ENCODE peak calls at places on chromosomes 13 and 19, in seven cellular contexts. S is astrocyte, M is mesenchymal stem cell, Z is endodermal cell, Y is thyroid gland, Q is transverse colon, F is cardiac muscle cell. G is an unnamed sample.

GRCh38 chr19:13078897-13079541 is 23.6 kb downstream of the LYL1 start:
- DNase-seq in F (no peak), Y (peak; percentile 65), Z (peak; percentile 51), Q (peak; percentile 64), M (no peak), S (no peak), G (peak; percentile 78)

GRCh38 chr19:41792513-41793413 is 3.6 kb upstream of the CEACAM3 start:
- DNase-seq in F (peak; percentile 11), Q (peak; percentile 63), Y (peak; percentile 71), M (no peak), Z (peak; percentile 85), S (peak; percentile 60), G (peak; percentile 40)

GRCh38 chr13:107590556-107590955 is 624.8 kb downstream of the LIG4 start:
- DNase-seq in S (peak; percentile 23), Y (no peak), M (no peak), Z (no peak), F (no peak), Q (no peak), G (no peak)

GRCh38 chr13:45847554-45848224 is 3.9 kb downstream of the SIAH3 start:
- DNase-seq in Y (peak; percentile 94), F (peak; percentile 60), Z (peak; percentile 63), S (peak; percentile 27), M (peak; percentile 60), Q (peak; percentile 18), G (peak; percentile 58)

GRCh38 chr13:23871616-23872220 is 17.5 kb downstream of the MIPEP start:
- DNase-seq in Y (no peak), Z (no peak), Q (no peak), M (peak; percentile 59), F (peak; percentile 20), S (peak; percentile 30), G (no peak)

GRCh38 chr13:36445278-36445677 is 13.0 kb downstream of the CCNA1 start:
- DNase-seq in Z (no peak), M (no peak), S (no peak), F (no peak), Y (no peak), Q (no peak), G (no peak)

GRCh38 chr19:11587302-11587972 is 9.8 kb upstream of the ZNF627 start:
- DNase-seq in F (peak; percentile 73), Y (peak; percentile 75), Q (peak; percentile 81), M (peak; percentile 71), Z (peak; percentile 94), S (peak; percentile 18), G (peak; percentile 90)

GRCh38 chr19:55353803-55354697 is 469 bp downstream of the COX6B2 start:
- DNase-seq in Q (peak; percentile 86), S (no peak), Y (peak; percentile 31), F (peak; percentile 71), Z (peak; percentile 94), M (peak; percentile 76), G (peak; percentile 86)

GRCh38 chr13:35881360-35881759 is 249.8 kb downstream of the DCLK1 start:
- DNase-seq in Z (no peak), M (no peak), Q (no peak), S (peak; percentile 57), Y (peak; percentile 27), F (no peak), G (no peak)

GRCh38 chr19:1473056-1473400 is 6.0 kb downstream of the C19orf25 start:
- DNase-seq in Y (no peak), Q (no peak), Z (no peak), S (no peak), F (no peak), M (no peak), G (no peak)

GRCh38 chr19:1469936-1470863 is 8.8 kb downstream of the C19orf25 start:
- DNase-seq in Y (peak; percentile 29), F (peak; percentile 48), M (no peak), Q (peak; percentile 67), Z (peak; percentile 92), S (no peak), G (peak; percentile 83)

GRCh38 chr19:1470864-1471513 is 8.0 kb downstream of the C19orf25 start:
- DNase-seq in F (peak; percentile 44), Z (peak; percentile 90), S (no peak), Q (no peak), M (no peak), Y (peak; percentile 14), G (peak; percentile 72)

GRCh38 chr19:1472227-1473055 is 6.6 kb downstream of the C19orf25 start:
- DNase-seq in Q (no peak), F (no peak), Z (no peak), Y (no peak), M (no peak), S (no peak), G (peak; percentile 44)

GRCh38 chr19:1471514-1472107 is 7.4 kb downstream of the C19orf25 start:
- DNase-seq in F (no peak), Y (no peak), S (no peak), Z (peak; percentile 52), M (no peak), Q (no peak), G (peak; percentile 43)
- H3K27me3 ChIP-seq in F (peaks cover 72% of the 10 kb centered on the region), Y (peaks cover 48% of the 10 kb centered on the region), S (peaks cover 5% of the 10 kb centered on the region), Z (peaks cover 66% of the 10 kb centered on the region), M (peaks cover 58% of the 10 kb centered on the region), Q (peaks cover 75% of the 10 kb centered on the region), G (no peaks in the 10 kb centered on the region)

GRCh38 chr19:1651061-1651547 is 1.3 kb downstream of the TCF3 start:
- DNase-seq in Y (no peak), Z (peak; percentile 81), M (peak; percentile 52), S (no peak), Q (peak; percentile 70), F (peak; percentile 23), G (no peak)

GRCh38 chr19:1648926-1649541 is 3.4 kb downstream of the TCF3 start:
- DNase-seq in S (no peak), Q (peak; percentile 50), Z (no peak), M (no peak), F (no peak), Y (peak; percentile 69), G (no peak)

GRCh38 chr19:1650627-1651009 is 1.8 kb downstream of the TCF3 start:
- DNase-seq in Q (no peak), Y (no peak), S (no peak), M (peak; percentile 49), F (peak; percentile 24), Z (peak; percentile 77), G (no peak)

GRCh38 chr19:1648156-1648925 is 4.1 kb downstream of the TCF3 start:
- DNase-seq in S (no peak), Y (peak; percentile 69), M (no peak), Z (no peak), F (no peak), Q (peak; percentile 61), G (no peak)

DNA sequence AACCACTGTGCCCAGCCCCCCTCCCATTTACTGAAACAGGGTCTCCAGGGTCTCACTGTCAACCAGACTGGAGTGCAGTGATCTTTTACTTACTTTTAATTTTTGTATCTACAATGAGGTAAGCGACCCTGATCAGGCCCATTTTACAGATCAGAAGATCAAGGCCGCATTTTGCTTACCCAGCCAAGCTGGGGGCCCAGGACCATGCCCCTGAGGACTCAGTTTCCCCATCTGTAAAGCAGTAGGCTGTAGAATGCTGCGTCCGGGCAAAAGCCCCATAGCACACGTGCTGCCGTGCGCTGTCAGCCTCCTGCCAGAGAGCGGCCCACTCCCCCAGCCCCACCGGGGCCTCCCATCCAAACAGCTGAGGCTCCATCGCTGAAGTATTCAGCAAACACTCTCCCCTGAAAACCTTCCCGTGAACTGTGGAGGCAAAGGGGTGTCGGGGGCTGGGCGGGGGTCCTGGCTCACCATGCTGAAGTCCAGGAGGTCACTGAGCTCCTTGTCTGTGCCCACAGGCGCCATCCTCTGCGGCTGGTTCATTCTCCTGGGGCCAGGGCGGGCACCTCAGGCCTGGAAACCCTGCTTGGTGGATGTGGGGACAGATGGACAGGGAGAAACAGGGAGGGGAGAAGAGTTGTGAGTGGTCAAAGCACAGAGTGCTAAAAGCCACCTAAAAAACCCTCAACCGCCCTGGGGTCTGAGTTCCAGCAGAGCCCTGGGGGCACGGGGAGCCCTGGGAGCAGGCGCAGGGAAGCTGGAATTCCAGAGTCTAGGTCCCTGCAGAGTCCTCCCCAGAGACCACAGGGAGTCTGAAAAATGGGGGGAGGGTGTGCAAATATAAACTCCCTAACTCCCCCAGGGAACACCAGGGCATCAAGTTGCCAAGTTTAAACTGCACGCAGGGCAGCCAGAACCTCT is 2.4 kb downstream of the TCF3 start:
- DNase-seq in Z (no peak), S (no peak), Q (no peak), F (no peak), Y (no peak), M (no peak), G (no peak)
- H3K27ac ChIP-seq in Z (no peak overlapping the region), S (no peak overlapping the region), Q (peak overlapping the region; percentile 88), F (no peak overlapping the region), Y (no peak overlapping the region), M (peak overlapping the region; percentile 36), G (no peak overlapping the region)

GRCh38 chr13:111642156-111642767 is 321.8 kb downstream of the TEX29 start:
- DNase-seq in Z (peak; percentile 31), S (no peak), F (no peak), Y (no peak), Q (no peak), M (no peak), G (no peak)
- H3K4me3 ChIP-seq in Z (no peak overlapping the region), S (no peak overlapping the region), F (no peak overlapping the region), Y (no peak overlapping the region), Q (no peak overlapping the region), M (no peak overlapping the region), G (no peak overlapping the region)

DNA sequence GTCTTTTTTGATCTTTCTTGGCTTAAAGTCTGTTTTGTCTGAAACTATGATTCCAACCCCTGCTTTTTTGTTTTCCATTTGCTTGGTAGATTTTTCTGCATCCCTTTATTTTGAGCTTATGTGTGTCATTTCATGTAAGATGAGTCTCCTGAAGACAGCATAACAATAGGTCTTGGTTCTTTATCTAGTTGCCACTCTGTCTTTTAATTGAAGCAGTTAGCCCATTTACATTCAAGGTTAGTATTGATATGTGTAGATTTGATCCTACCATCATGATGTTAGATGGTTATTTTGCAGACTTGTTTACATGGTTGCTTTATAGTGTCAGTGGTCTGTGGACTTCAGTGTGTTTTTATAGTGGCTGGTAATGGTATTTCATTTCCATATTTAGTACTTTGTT is 1678.9 kb downstream of the PCDH9 start:
- DNase-seq in S (no peak), F (no peak), Q (no peak), M (no peak), Y (no peak), Z (no peak), G (no peak)
- H3K27me3 ChIP-seq in S (no peaks in the 10 kb centered on the region), F (no peaks in the 10 kb centered on the region), Q (no peaks in the 10 kb centered on the region), M (no peaks in the 10 kb centered on the region), Y (no peaks in the 10 kb centered on the region), Z (no peaks in the 10 kb centered on the region), G (no peaks in the 10 kb centered on the region)

G was measured in right cardiac atrium.